ENCODE peak calls at places on chromosomes 11 and 22, in five cellular contexts. A is IMR-90, S is A549, J is SK-N-SH, E is K562. P is an unnamed sample.

GRCh38 chr11:64358907-64359711 is at the start of gene RPS6KA4:
- DNase-seq in J (peak), S (peak), E (peak), A (peak), P (no peak)

GRCh38 chr11:120548682-120549209 is 37.2 kb downstream of the GRIK4 start:
- DNase-seq in J (no peak), E (no peak), A (no peak), S (no peak), P (no peak)

GRCh38 chr11:8333431-8334401 is 70.0 kb upstream of the LMO1 start:
- DNase-seq in A (no peak), E (peak), J (no peak), S (peak), P (no peak)

GRCh38 chr11:127226959-127227358 is 226.4 kb upstream of the KIRREL3 start:
- DNase-seq in A (no peak), S (no peak), E (no peak), J (no peak), P (no peak)

GRCh38 chr11:11722861-11723260 is 101.1 kb upstream of the GALNT18 start:
- DNase-seq in A (no peak), J (no peak), E (no peak), S (no peak), P (no peak)

GRCh38 chr11:110992481-110992880 is 253.0 kb upstream of the POU2AF2 start:
- DNase-seq in J (no peak), A (no peak), E (no peak), S (no peak), P (no peak)

GRCh38 chr11:108609681-108610080 is 16.1 kb upstream of the EXPH5 start:
- DNase-seq in J (no peak), A (peak), E (peak), S (peak), P (no peak)

GRCh38 chr22:43945632-43946390 is 9.4 kb upstream of the SAMM50 start:
- DNase-seq in E (peak), J (peak), A (peak), S (peak), P (no peak)

GRCh38 chr22:23764931-23765881 is 2.4 kb downstream of the C22orf15 start:
- DNase-seq in A (no peak), J (no peak), E (no peak), S (no peak), P (no peak)

GRCh38 chr22:20295262-20296064 is 24.4 kb downstream of the DGCR6L start:
- DNase-seq in J (no peak), A (no peak), E (no peak), S (no peak), P (no peak)

GRCh38 chr11:94926698-94927237 is 46.6 kb downstream of the CWC15 start:
- DNase-seq in A (peak), J (peak), E (no peak), S (peak), P (no peak)

GRCh38 chr11:103024086-103024485 is 67.9 kb downstream of the DCUN1D5 start:
- DNase-seq in A (no peak), E (no peak), J (no peak), S (no peak), P (no peak)

GRCh38 chr11:121071456-121072236 is 29.4 kb upstream of the TECTA start:
- DNase-seq in E (peak), J (no peak), S (no peak), A (no peak), P (no peak)

GRCh38 chr22:28983788-28984441 is 77.7 kb downstream of the C22orf31 start:
- DNase-seq in J (no peak), A (no peak), S (no peak), E (no peak), P (no peak)

GRCh38 chr11:110763249-110764011 is 51.2 kb upstream of the ARHGAP20 start:
- DNase-seq in A (peak), J (no peak), S (no peak), E (no peak), P (no peak)

GRCh38 chr11:62427630-62428233 is 8.9 kb downstream of the SCGB1A1 start:
- DNase-seq in S (no peak), A (peak), E (no peak), J (peak), P (peak)

GRCh38 chr11:102272047-102272824 is 45.0 kb upstream of the BIRC3 start:
- DNase-seq in S (no peak), J (no peak), A (no peak), E (no peak), P (no peak)

GRCh38 chr11:75733346-75734107 is 15.9 kb downstream of the MOGAT2 start:
- DNase-seq in J (peak), S (no peak), A (no peak), E (no peak), P (no peak)

GRCh38 chr11:121575250-121575962 is 122.6 kb upstream of the SORL1-AS1 start:
- DNase-seq in J (no peak), E (no peak), S (no peak), A (peak), P (peak)

GRCh38 chr11:45362636-45363035 is 76.5 kb upstream of the SYT13 start:
- DNase-seq in S (no peak), J (no peak), A (no peak), E (no peak), P (no peak)

GRCh38 chr11:119196833-119197483 is 9.2 kb upstream of the CBL start:
- DNase-seq in E (peak), J (peak), S (peak), A (peak), P (peak)

GRCh38 chr11:121936375-121936774 is 179.6 kb downstream of the BLID start:
- DNase-seq in E (no peak), A (peak), S (no peak), J (no peak), P (no peak)

GRCh38 chr11:72066855-72067254 is 13.5 kb downstream of the NUMA1 start:
- DNase-seq in E (no peak), J (no peak), A (no peak), S (no peak), P (no peak)

GRCh38 chr11:76219243-76219642 is 12.9 kb upstream of the WNT11 start:
- DNase-seq in E (no peak), S (no peak), A (no peak), J (no peak), P (no peak)

GRCh38 chr11:45343988-45344387 is 57.8 kb upstream of the SYT13 start:
- DNase-seq in S (no peak), E (no peak), A (no peak), J (no peak), P (no peak)

GRCh38 chr11:6404341-6405038 is 14.2 kb downstream of the SMPD1 start:
- DNase-seq in S (no peak), E (no peak), A (peak), J (no peak), P (no peak)

GRCh38 chr11:68942751-68943271 is 38.0 kb downstream of the MRGPRD start:
- DNase-seq in J (no peak), A (no peak), E (no peak), S (no peak), P (no peak)

GRCh38 chr11:133545199-133545709 is 13.0 kb upstream of the OPCML start:
- DNase-seq in E (no peak), S (no peak), J (no peak), A (no peak), P (peak)

GRCh38 chr11:26928636-26929035 is 65.3 kb upstream of the FIBIN start:
- DNase-seq in J (no peak), A (no peak), E (no peak), S (no peak), P (no peak)

GRCh38 chr22:48105254-48105653 is 1342.8 kb downstream of the TBC1D22A start:
- DNase-seq in S (no peak), J (no peak), A (no peak), E (no peak), P (no peak)

GRCh38 chr11:130070109-130070828 is 575 bp downstream of the APLP2 start:
- DNase-seq in S (no peak), E (peak), J (peak), A (peak), P (no peak)

GRCh38 chr11:34770111-34770510 is 146.1 kb downstream of the APIP start:
- DNase-seq in S (no peak), A (no peak), J (no peak), E (no peak), P (no peak)

GRCh38 chr11:34775417-34775888 is 140.7 kb downstream of the APIP start:
- DNase-seq in J (no peak), E (no peak), A (no peak), S (no peak), P (no peak)

GRCh38 chr11:34774604-34775003 is 141.6 kb downstream of the APIP start:
- DNase-seq in J (no peak), A (no peak), S (no peak), E (no peak), P (no peak)

GRCh38 chr11:34773826-34774225 is 142.4 kb downstream of the APIP start:
- DNase-seq in A (peak), E (no peak), S (no peak), J (no peak), P (no peak)

GRCh38 chr11:34773211-34773610 is 143.0 kb downstream of the APIP start:
- DNase-seq in S (no peak), A (no peak), E (no peak), J (no peak), P (no peak)
- TF ChIP-seq RCOR1 in S (no peak), A (no peak), E (no peak), J (no peak), P (no peak)

GRCh38 chr22:37525746-37526350 is 6.6 kb upstream of the CARD10 start:
- DNase-seq in J (peak), S (no peak), A (no peak), E (no peak), P (no peak)
- TF ChIP-seq RCOR1 in J (no peak), S (no peak), A (no peak), E (no peak), P (no peak)

GRCh38 chr22:45598596-45599217 is 72.9 kb upstream of the ATXN10 start:
- DNase-seq in A (no peak), E (no peak), S (no peak), J (peak), P (no peak)
- TF ChIP-seq RCOR1 in A (no peak), E (no peak), S (no peak), J (peak), P (no peak)

GRCh38 chr11:2794419-2794795 is 91.2 kb downstream of the CDKN1C start:
- DNase-seq in E (no peak), A (no peak), S (no peak), J (no peak), P (no peak)

GRCh38 chr11:2794947-2795346 is 90.6 kb downstream of the CDKN1C start:
- DNase-seq in E (no peak), J (no peak), A (no peak), S (no peak), P (no peak)

GRCh38 chr11:2796091-2796490 is 89.5 kb downstream of the CDKN1C start:
- DNase-seq in E (no peak), S (no peak), A (no peak), J (no peak), P (no peak)

GRCh38 chr11:2796508-2797180 is 88.9 kb downstream of the CDKN1C start:
- DNase-seq in A (no peak), S (no peak), J (no peak), E (no peak), P (no peak)

GRCh38 chr11:2795491-2795991 is 90.0 kb downstream of the CDKN1C start:
- DNase-seq in E (no peak), A (no peak), S (no peak), J (no peak), P (no peak)
- TF ChIP-seq RCOR1 in E (no peak), A (no peak), S (no peak), J (no peak), P (no peak)

DNA sequence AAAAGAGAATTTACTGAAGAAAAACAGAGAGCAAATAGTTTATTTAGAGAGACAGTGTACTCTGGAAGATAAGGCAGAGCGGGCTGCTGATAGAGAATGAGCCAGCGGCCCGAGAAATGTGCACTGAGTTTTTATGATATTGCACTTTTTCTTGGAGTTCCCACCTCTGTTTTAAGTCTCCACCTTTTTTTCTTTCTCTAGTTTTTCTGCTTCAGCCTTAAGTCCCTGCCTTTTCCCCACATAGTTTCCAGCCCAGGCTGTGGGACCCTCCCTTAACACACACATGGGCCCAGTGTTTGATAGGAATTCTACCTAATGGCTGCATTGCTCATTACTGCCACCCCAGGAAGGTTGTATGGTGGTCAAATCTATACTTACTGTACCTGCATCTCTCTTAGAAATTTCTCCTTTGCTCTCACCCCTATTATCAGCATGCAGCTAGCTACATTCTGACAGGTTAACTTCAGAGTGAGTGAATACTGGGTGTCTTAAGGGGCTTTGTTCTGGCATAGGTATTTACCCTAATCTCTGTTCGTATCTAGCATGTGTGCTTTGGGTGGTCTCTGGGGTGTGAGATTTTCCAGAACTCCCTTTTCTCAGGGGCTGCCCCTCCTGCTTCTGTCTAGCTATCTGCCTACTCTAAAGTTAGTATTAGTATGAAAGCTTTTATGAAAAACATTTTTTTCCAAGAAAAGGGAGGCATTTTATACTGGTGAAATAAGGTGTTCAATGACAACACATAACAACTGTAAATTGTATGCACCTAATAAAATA is 127.3 kb upstream of the TOP3B start:
- DNase-seq in E (peak), A (no peak), S (no peak), J (no peak), P (no peak)
- TF ChIP-seq RCOR1 in E (no peak), A (no peak), S (no peak), J (no peak), P (no peak)

GRCh38 chr22:39526736-39527171 is 5.8 kb downstream of the RPS19BP1 start:
- DNase-seq in J (no peak), A (no peak), E (peak), S (no peak), P (no peak)

GRCh38 chr22:39524089-39524752 is 3.9 kb downstream of the ATF4 start:
- DNase-seq in A (no peak), J (no peak), E (no peak), S (no peak), P (no peak)

GRCh38 chr22:39522567-39523300 is 2.4 kb downstream of the ATF4 start:
- DNase-seq in A (peak), S (peak), E (no peak), J (peak), P (no peak)

GRCh38 chr22:39525658-39525975 is 5.3 kb downstream of the ATF4 start:
- DNase-seq in S (no peak), E (peak), A (no peak), J (no peak), P (no peak)

DNA sequence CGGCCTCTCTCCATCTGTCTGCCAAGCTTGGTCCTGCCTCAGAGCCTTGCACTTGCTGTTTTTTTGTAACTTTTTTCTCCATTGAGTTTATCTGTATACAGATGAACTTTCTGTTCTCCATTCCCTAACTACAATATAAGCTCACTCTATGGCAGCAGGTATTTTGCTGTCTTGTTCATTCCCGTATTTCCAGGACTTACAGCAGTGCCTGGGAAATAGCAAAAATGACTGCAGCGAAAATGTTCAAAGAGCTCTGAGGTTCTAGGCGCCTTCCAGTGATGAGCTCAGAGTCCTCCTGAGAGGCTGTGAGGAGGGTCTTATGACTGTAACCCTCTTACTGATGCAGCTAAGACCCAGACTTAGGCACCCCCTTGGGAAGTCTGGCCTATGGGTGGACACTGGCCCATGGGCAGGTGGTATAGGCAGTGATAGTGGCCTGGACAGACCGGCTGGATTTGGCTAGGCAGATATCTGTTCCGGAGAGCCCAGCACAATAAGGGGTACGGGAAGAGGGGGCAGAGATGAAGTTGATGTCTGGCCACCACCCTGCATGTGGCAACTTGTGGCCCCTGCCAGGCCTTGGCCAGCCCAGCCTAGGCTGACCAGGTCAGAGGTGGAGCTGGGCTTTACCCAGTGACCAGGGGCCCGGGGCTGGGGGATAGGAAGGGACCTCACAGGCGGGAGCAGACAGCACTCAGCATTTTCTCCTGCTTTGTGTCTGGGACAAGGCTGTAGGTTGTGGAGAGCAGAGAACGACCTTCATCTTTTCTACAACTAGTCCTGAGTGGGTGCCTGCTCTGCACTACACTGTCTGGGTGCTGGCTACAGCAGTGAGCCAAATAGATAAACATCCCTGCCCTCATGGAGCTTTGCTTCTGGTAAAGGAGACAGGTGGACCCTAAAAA is 4.6 kb downstream of the ATF4 start:
- DNase-seq in J (no peak), A (no peak), S (no peak), E (no peak), P (no peak)
- TF ChIP-seq RCOR1 in J (no peak), A (no peak), S (no peak), E (no peak), P (no peak)

DNA sequence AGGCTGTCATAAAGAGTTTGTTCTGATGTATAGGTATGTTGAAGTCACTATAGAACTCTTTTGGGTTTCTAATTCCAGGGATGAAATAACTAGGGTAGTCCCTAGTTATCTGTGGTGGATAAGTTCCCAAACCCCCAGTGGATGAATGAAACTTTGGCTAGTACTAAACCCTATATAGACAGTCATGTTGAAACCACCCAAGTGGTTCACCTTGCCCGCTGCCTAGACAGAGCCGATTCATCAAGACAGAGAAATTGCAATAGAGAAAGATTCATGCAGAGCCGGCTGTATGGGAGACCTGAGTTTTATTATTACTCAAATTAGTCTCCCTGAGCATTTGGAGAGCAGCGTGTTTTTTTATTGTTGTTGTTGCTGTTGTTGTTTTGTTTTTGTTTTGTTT is 23.8 kb upstream of the NUCB2 start:
- DNase-seq in E (no peak), J (no peak), S (no peak), A (no peak), P (no peak)
- TF ChIP-seq RCOR1 in E (no peak), J (no peak), S (no peak), A (no peak), P (no peak)

GRCh38 chr11:35160902-35161585 is 22.1 kb downstream of the CD44 start:
- DNase-seq in S (no peak), A (no peak), E (no peak), J (peak), P (no peak)
- TF ChIP-seq RCOR1 in S (no peak), A (no peak), E (no peak), J (no peak), P (no peak)

DNA sequence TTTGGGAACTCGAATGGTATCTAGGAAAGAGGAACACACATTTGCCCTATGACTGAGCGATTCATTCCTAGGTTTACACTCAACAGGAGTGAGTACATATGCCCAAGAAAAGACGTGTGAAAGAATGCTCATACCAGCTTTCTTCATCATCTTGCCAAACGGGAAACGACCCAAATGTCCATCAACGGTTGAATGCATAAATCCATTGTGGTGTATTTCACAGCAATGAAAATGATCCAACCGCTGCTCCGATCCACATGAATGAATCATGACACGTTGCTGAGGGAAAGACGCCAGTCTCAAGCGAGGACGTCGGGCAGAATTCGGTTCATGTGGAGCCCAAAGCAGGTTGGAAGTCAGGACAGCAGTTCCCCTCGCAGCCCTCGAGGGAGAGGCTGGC is 71.5 kb downstream of the CYTH4 start:
- DNase-seq in A (no peak), S (no peak), E (no peak), J (no peak), P (no peak)
- TF ChIP-seq RCOR1 in A (no peak), S (no peak), E (no peak), J (no peak), P (no peak)